ENCODE peak calls at places on chromosomes 4 and X, in six cellular contexts. W is RWPE1; S is activated CD8-positive, alpha-beta memory T cell treated with anti-CD3 and anti-CD28 coated beads for 48 hours; K is endothelial cell; X is right cardiac atrium; B is germinal center. I is an unnamed sample.

GRCh38 chrX:63652086-63652775 is 132.8 kb downstream of the ARHGEF9 start:
- DNase-seq in W (no peak), S (no peak), K (no peak), X (no peak), B (no peak), I (no peak)

GRCh38 chr4:123411514-123411913 is 14.9 kb downstream of the SPRY1 start:
- DNase-seq in W (no peak), S (no peak), K (no peak), X (no peak), B (no peak), I (no peak)

GRCh38 chr4:10045481-10045880 is 24.2 kb upstream of the SLC2A9 start:
- DNase-seq in W (peak), S (no peak), K (no peak), X (no peak), B (no peak), I (no peak)

GRCh38 chrX:103310592-103311400 is at the start of gene BEX2:
- DNase-seq in W (peak), S (peak), K (peak), X (peak), B (peak), I (peak)

GRCh38 chr4:41471672-41472071 is 66.3 kb upstream of the LIMCH1 start:
- DNase-seq in W (no peak), S (no peak), K (no peak), X (no peak), B (no peak), I (no peak)

GRCh38 chr4:67721770-67722597 is 21.0 kb upstream of the UBA6 start:
- DNase-seq in W (peak), S (no peak), K (no peak), X (no peak), B (no peak), I (no peak)

GRCh38 chrX:19593684-19594083 is 78.4 kb upstream of the MAP3K15 start:
- DNase-seq in W (peak), S (no peak), K (no peak), X (no peak), B (peak), I (no peak)

GRCh38 chr4:180664766-180665368 is 1578.3 kb upstream of the TENM3 start:
- DNase-seq in W (peak), S (peak), K (peak), X (peak), B (peak), I (peak)

GRCh38 chr4:1055721-1056590 is 44.5 kb downstream of the FGFRL1 start:
- DNase-seq in W (no peak), S (peak), K (no peak), X (peak), B (peak), I (no peak)

GRCh38 chrX:10415704-10416001 is 204.7 kb downstream of the MID1 start:
- DNase-seq in W (no peak), S (no peak), K (no peak), X (no peak), B (no peak), I (no peak)

GRCh38 chr4:90443231-90443630 is 316.0 kb downstream of the CCSER1 start:
- DNase-seq in W (peak), S (no peak), K (no peak), X (no peak), B (no peak), I (no peak)

I was measured in iPS DF 6.9.